ENCODE peak calls at places on chromosome 17, in seven cellular contexts. M, L, T, Z, V, I and D are unnamed samples.

GRCh38 chr17:48470388-48471034 is 40.5 kb upstream of the SKAP1 start:
- DNase-seq in I (no peak), L (no peak), V (no peak), T (no peak), M (peak), Z (no peak), D (no peak)

GRCh38 chr17:79009397-79010303 is at the start of gene CANT1:
- DNase-seq in L (peak), V (peak), T (peak), M (peak), Z (peak), I (peak), D (peak)

GRCh38 chr17:56471661-56472060 is 121.8 kb upstream of the NOG start:
- DNase-seq in I (no peak), L (no peak), T (no peak), V (no peak), M (peak), Z (no peak), D (no peak)

GRCh38 chr17:59839646-59840328 is 53.0 kb downstream of the TUBD1 start:
- DNase-seq in V (peak), L (no peak), M (no peak), Z (no peak), I (no peak), T (peak), D (no peak)

GRCh38 chr17:49708515-49709161 is 874 bp upstream of the SLC35B1 start:
- DNase-seq in Z (no peak), V (peak), I (no peak), M (no peak), T (peak), L (no peak), D (no peak)

GRCh38 chr17:66088173-66088572 is 103.8 kb downstream of the CEP112 start:
- DNase-seq in L (no peak), V (no peak), Z (no peak), M (no peak), I (no peak), T (no peak), D (no peak)

GRCh38 chr17:8797621-8798175 is 1.5 kb downstream of the MFSD6L start:
- DNase-seq in M (no peak), I (no peak), T (no peak), V (no peak), Z (no peak), L (no peak), D (no peak)

GRCh38 chr17:42287305-42288077 is 807 bp upstream of the STAT5A start:
- DNase-seq in L (peak), T (peak), V (peak), M (no peak), I (no peak), Z (no peak), D (peak)

GRCh38 chr17:19338031-19338990 is 24.2 kb downstream of the B9D1 start:
- DNase-seq in T (peak), I (peak), L (peak), M (peak), Z (no peak), V (peak), D (peak)

GRCh38 chr17:57375040-57375769 is 118.9 kb downstream of the MSI2 start:
- DNase-seq in M (no peak), I (no peak), T (no peak), Z (no peak), V (no peak), L (no peak), D (no peak)

GRCh38 chr17:39002991-39003715 is 36.0 kb upstream of the FBXO47 start:
- DNase-seq in T (peak), L (peak), V (peak), Z (peak), I (no peak), M (no peak), D (peak)

GRCh38 chr17:8799001-8799850 is at the start of gene MFSD6L:
- DNase-seq in M (no peak), L (no peak), I (no peak), T (peak), Z (no peak), V (no peak), D (no peak)

GRCh38 chr17:79600613-79601221 is 10.1 kb downstream of the RBFOX3 start:
- DNase-seq in V (no peak), M (no peak), Z (no peak), L (no peak), I (no peak), T (no peak), D (no peak)

GRCh38 chr17:47703191-47703591 is 9.2 kb downstream of the TBKBP1 start:
- DNase-seq in I (no peak), T (peak), L (peak), V (no peak), M (no peak), Z (no peak), D (no peak)

GRCh38 chr17:20071824-20072691 is 62.9 kb downstream of the SPECC1 start:
- DNase-seq in L (no peak), I (no peak), Z (no peak), T (no peak), M (no peak), V (no peak), D (no peak)

GRCh38 chr17:34998205-34998604 is 17.9 kb downstream of the LIG3 start:
- DNase-seq in T (peak), I (peak), M (peak), V (peak), Z (peak), L (peak), D (peak)

GRCh38 chr17:72538921-72539352 is 418.1 kb downstream of the SOX9 start:
- DNase-seq in Z (no peak), V (peak), L (no peak), T (no peak), I (no peak), M (no peak), D (no peak)

GRCh38 chr17:50686494-50687199 is 21.1 kb downstream of the ANKRD40 start:
- DNase-seq in V (peak), Z (no peak), M (peak), L (peak), I (peak), T (peak), D (no peak)

GRCh38 chr17:55208078-55208812 is 56.5 kb upstream of the HLF start:
- DNase-seq in L (no peak), I (no peak), T (no peak), Z (no peak), M (no peak), V (no peak), D (no peak)

GRCh38 chr17:10171581-10171981 is 26.8 kb downstream of the GAS7 start:
- DNase-seq in I (no peak), T (no peak), M (peak), Z (no peak), L (no peak), V (no peak), D (peak)

GRCh38 chr17:8709006-8709405 is 35.6 kb downstream of the CCDC42 start:
- DNase-seq in V (no peak), Z (no peak), M (no peak), L (no peak), I (no peak), T (no peak), D (no peak)

GRCh38 chr17:72117748-72118587 is 2.9 kb upstream of the SOX9 start:
- DNase-seq in M (no peak), I (peak), L (no peak), Z (no peak), T (no peak), V (peak), D (no peak)

GRCh38 chr17:27920569-27920968 is 27.4 kb upstream of the LYRM9 start:
- DNase-seq in I (peak), L (no peak), V (peak), Z (no peak), T (no peak), M (no peak), D (no peak)

GRCh38 chr17:27919120-27919519 is 26.0 kb upstream of the LYRM9 start:
- DNase-seq in T (no peak), I (no peak), M (no peak), V (peak), L (no peak), Z (no peak), D (no peak)

GRCh38 chr17:27921077-27921476 is 27.9 kb upstream of the LYRM9 start:
- DNase-seq in I (no peak), V (no peak), M (no peak), L (no peak), Z (no peak), T (no peak), D (no peak)

GRCh38 chr17:27917000-27917399 is 23.8 kb upstream of the LYRM9 start:
- DNase-seq in M (no peak), Z (no peak), I (no peak), V (no peak), T (no peak), L (no peak), D (no peak)

GRCh38 chr17:27918498-27918897 is 25.3 kb upstream of the LYRM9 start:
- DNase-seq in V (no peak), M (no peak), I (no peak), L (no peak), Z (no peak), T (no peak), D (no peak)
- TF ChIP-seq CTCF in V (no peak), M (no peak), I (no peak), L (no peak), Z (no peak), T (no peak), D (no peak)

DNA sequence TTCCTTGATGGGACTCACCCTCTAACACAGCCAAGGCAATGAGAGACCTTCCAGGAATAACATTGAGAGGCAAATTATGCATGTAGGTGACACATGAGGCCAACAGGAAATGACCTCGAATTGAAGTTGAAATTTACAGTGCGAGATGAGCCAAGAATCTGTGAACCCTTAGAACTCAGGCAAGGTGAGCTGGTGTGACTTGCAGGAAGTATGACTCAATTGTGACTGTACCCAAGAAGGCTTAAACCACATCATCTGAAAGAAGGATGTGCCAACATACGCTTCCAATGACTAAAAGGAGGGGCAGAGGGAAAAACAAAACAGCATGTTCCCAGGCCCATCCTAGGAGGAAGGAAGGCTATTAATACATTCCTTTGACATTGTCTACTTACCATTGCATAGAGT is 44.8 kb downstream of the PITPNC1 start:
- DNase-seq in Z (no peak), I (no peak), T (peak), M (peak), L (no peak), V (no peak), D (peak)
- TF ChIP-seq POLR2A in Z (no peak), I (no peak), T (no peak), M (no peak), L (no peak), V (no peak), D (no peak)

GRCh38 chr17:31256936-31257335 is 40.1 kb downstream of the OMG start:
- DNase-seq in M (no peak), I (no peak), Z (no peak), V (no peak), T (no peak), L (no peak), D (no peak)
- H3K4me3 ChIP-seq in M (no peak), I (no peak), Z (no peak), V (no peak), T (no peak), L (no peak), D (no peak)

DNA sequence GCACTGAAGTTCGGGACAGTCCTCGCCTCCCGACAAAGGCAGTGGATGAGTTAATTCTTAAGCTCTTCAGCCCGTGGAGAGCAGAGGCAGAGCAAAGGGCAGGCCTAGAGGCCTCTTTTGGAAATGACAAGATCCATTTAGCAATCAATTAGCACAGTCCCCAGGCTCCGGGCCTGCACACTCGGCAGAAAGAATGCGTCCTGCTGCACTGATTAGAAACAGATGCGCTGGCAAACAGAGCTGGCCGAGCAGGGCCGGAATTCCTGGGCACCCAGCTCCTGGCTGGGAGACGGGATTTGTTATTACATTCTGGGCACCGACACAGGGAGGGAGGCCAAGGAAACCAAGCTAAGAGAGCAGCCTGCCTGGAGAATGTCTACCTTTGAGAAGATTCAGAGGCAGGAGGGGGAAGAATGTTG is 162.9 kb downstream of the COPRS start:
- DNase-seq in Z (peak), I (peak), M (peak), V (peak), L (peak), T (peak), D (no peak)
- TF ChIP-seq CTCF in Z (peak), I (peak), M (no peak), V (no peak), L (peak), T (no peak), D (no peak)

DNA sequence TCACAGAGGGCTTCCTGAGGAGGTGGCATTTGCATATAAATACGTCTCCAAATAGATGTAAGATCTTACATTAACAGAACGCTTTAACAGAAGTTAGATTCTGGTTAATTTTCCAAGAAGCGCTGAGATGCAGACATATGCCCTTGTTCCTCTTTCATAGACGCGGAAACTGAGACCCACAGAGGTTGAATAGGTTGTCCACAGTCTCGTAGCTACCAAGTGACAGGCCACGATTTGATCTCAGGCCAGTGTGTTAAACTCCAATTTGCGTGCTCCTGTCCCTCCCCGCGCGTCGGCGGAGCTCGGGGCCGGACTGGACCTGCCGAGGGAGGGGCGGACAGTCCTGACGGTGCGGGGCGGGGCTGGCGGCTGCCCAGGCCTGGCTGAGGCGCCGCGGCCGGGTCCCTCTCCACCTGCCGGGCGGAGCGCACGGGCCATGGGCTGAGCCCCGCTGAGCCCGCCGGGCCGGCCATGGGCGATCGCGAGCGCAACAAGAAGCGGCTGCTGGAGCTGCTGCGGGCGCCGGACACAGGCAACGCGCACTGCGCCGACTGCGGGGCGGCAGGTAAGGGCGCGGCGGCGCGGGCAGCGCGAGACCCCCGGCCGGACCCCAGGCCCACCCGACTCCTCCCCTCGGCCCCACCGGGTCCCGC is at the start of gene ADAP2:
- DNase-seq in M (no peak), I (peak), V (peak), L (peak), T (peak), Z (no peak), D (peak)
- TF ChIP-seq POLR2A in M (no peak), I (peak), V (no peak), L (no peak), T (no peak), Z (peak), D (no peak)

GRCh38 chr17:45168991-45169752 is 7.5 kb downstream of the HEXIM2 start:
- DNase-seq in T (no peak), I (no peak), V (no peak), M (no peak), L (no peak), Z (no peak), D (no peak)
- H3K4me3 ChIP-seq in T (no peak), I (no peak), V (peak), M (no peak), L (no peak), Z (no peak), D (no peak)